ENCODE peak calls at places on chromosome 12, in five cellular contexts. F is H9, L is mesenchymal stem cell, S is H1, Q is trophoblast cell. A is an unnamed sample.

GRCh38 chr12:111747333-111747732 is 19.4 kb upstream of the ALDH2 start:
- DNase-seq in F (no peak), L (no peak), S (no peak), Q (no peak), A (no peak)

GRCh38 chr12:50224026-50224692 is 57.0 kb upstream of the CERS5 start:
- DNase-seq in F (peak; percentile 49), L (peak; percentile 69), S (no peak), Q (peak; percentile 85), A (no peak)

GRCh38 chr12:34033628-34034296 is 11.5 kb downstream of the ALG10 start:
- DNase-seq in F (no peak), L (peak; percentile 40), S (no peak), Q (no peak), A (no peak)

GRCh38 chr12:79525357-79525756 is 165.4 kb downstream of the PAWR start:
- DNase-seq in F (no peak), L (no peak), S (no peak), Q (no peak), A (no peak)

GRCh38 chr12:121933522-121934317 is 15.3 kb downstream of the CFAP251 start:
- DNase-seq in F (peak; percentile 87), L (peak; percentile 77), S (peak; percentile 39), Q (no peak), A (no peak)

GRCh38 chr12:55829967-55830600 is 697 bp upstream of the DNAJC14 start:
- DNase-seq in F (peak; percentile 70), L (no peak), S (no peak), Q (no peak), A (no peak)

GRCh38 chr12:84198294-84198946 is 714.2 kb downstream of the SLC6A15 start:
- DNase-seq in F (no peak), L (no peak), S (no peak), Q (no peak), A (no peak)

GRCh38 chr12:84585996-84586395 is 326.6 kb downstream of the SLC6A15 start:
- DNase-seq in F (no peak), L (no peak), S (no peak), Q (no peak), A (no peak)

GRCh38 chr12:116595186-116595585 is 36.0 kb downstream of the MAP1LC3B2 start:
- DNase-seq in F (no peak), L (no peak), S (no peak), Q (no peak), A (no peak)

GRCh38 chr12:116381744-116382455 is 104.4 kb upstream of the MED13L start:
- DNase-seq in F (peak; percentile 73), L (peak; percentile 95), S (peak; percentile 66), Q (peak; percentile 41), A (peak; percentile 82)

GRCh38 chr12:70994217-70994788 is 73.8 kb upstream of the PTPRR start:
- DNase-seq in F (no peak), L (peak; percentile 33), S (no peak), Q (no peak), A (no peak)

GRCh38 chr12:91422107-91422506 is 239.5 kb upstream of the DCN start:
- DNase-seq in F (no peak), L (no peak), S (no peak), Q (no peak), A (no peak)

GRCh38 chr12:40058721-40059190 is 47.1 kb downstream of the SLC2A13 start:
- DNase-seq in F (no peak), L (peak; percentile 15), S (no peak), Q (peak; percentile 8), A (no peak)

GRCh38 chr12:113198286-113198685 is 12.8 kb downstream of the RITA1 start:
- DNase-seq in F (no peak), L (no peak), S (no peak), Q (no peak), A (no peak)

GRCh38 chr12:105659355-105660075 is 329.0 kb downstream of the C12orf75 start:
- DNase-seq in F (no peak), L (no peak), S (no peak), Q (no peak), A (no peak)

GRCh38 chr12:106303202-106303820 is 778 bp downstream of the TCP11L2 start:
- DNase-seq in F (peak; percentile 89), L (peak; percentile 85), S (no peak), Q (peak; percentile 59), A (peak; percentile 84)

GRCh38 chr12:9741726-9742125 is 8.8 kb upstream of the CLECL1 start:
- DNase-seq in F (no peak), L (no peak), S (no peak), Q (no peak), A (no peak)

GRCh38 chr12:62533087-62533754 is 66.6 kb downstream of the MON2 start:
- DNase-seq in F (no peak), L (no peak), S (no peak), Q (no peak), A (no peak)

GRCh38 chr12:89731614-89732013 is 23.0 kb upstream of the ATP2B1 start:
- DNase-seq in F (no peak), L (peak; percentile 81), S (no peak), Q (no peak), A (no peak)

GRCh38 chr12:3622021-3622731 is 130.7 kb downstream of the CRACR2A start:
- DNase-seq in F (no peak), L (no peak), S (no peak), Q (peak; percentile 80), A (no peak)

GRCh38 chr12:51726931-51727330 is 121.6 kb downstream of the FIGNL2 start:
- DNase-seq in F (no peak), L (no peak), S (no peak), Q (no peak), A (no peak)

GRCh38 chr12:54538136-54538700 is 11.2 kb upstream of the PDE1B start:
- DNase-seq in F (no peak), L (no peak), S (no peak), Q (no peak), A (no peak)

GRCh38 chr12:90262261-90262660 is 553.6 kb upstream of the ATP2B1 start:
- DNase-seq in F (no peak), L (peak; percentile 32), S (no peak), Q (no peak), A (no peak)

GRCh38 chr12:2892246-2892645 is 1.6 kb downstream of the TULP3 start:
- DNase-seq in F (no peak), L (no peak), S (no peak), Q (no peak), A (no peak)

GRCh38 chr12:15528666-15529065 is 206.4 kb downstream of the PTPRO start:
- DNase-seq in F (no peak), L (no peak), S (no peak), Q (no peak), A (no peak)

GRCh38 chr12:99043319-99043914 is 398.3 kb downstream of the APAF1 start:
- DNase-seq in F (peak; percentile 71), L (peak; percentile 50), S (peak; percentile 47), Q (peak; percentile 57), A (peak; percentile 71)

GRCh38 chr12:108482717-108483212 is 32.3 kb upstream of the FICD start:
- DNase-seq in F (no peak), L (no peak), S (no peak), Q (no peak), A (no peak)

GRCh38 chr12:46449161-46449715 is 76.7 kb upstream of the SLC38A2 start:
- DNase-seq in F (no peak), L (no peak), S (no peak), Q (no peak), A (no peak)

GRCh38 chr12:111268738-111269572 is 99.9 kb downstream of the PHETA1 start:
- DNase-seq in F (peak; percentile 68), L (no peak), S (no peak), Q (no peak), A (no peak)

GRCh38 chr12:779745-780734 is 27.7 kb downstream of the WNK1 start:
- DNase-seq in F (no peak), L (peak; percentile 80), S (no peak), Q (no peak), A (no peak)

DNA sequence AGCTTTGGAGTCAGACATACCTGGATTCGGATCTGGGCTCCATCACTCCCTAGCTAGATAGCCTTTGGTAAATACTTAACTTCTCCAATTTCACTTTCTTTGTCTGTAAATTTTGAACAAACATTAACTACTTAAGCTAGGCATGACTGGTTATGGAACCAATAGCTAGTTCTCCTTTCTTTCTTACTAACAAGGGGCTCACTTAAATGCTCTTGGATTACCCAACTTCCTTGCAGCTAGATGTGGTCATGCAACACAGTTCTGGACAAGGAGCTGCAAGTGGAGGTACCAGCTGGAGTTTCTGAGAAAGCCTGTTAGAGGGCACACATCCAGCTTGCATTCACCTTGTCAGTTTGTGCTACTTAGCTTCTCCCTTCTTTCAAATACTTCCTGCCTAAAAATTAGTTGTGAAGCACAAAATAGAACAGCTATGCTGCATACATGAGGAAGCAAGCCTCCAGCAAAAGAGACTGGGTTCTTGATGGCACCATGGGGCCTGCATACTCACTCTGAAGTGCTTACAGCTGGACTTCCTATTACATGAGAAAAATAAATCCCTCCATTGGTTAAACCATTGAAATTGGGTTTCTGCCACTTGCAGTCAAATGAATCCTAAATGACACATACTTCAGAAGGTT is 210.1 kb upstream of the EEA1 start:
- DNase-seq in F (no peak), L (no peak), S (no peak), Q (no peak), A (no peak)
- H3K18ac ChIP-seq in F (no peak overlapping the region), L (no peak overlapping the region), S (no peak overlapping the region), Q (no peak overlapping the region), A (no peak overlapping the region)

GRCh38 chr12:132278421-132279183 is 50.8 kb downstream of the GALNT9 start:
- DNase-seq in F (no peak), L (no peak), S (no peak), Q (no peak), A (no peak)
- H2BK12ac ChIP-seq in F (no peak overlapping the region), L (no peak overlapping the region), S (no peak overlapping the region), Q (no peak overlapping the region), A (peak overlapping the region; percentile 91)

GRCh38 chr12:76422154-76422877 is 74.1 kb upstream of the BBS10 start:
- DNase-seq in F (no peak), L (no peak), S (no peak), Q (no peak), A (no peak)
- H3K23ac ChIP-seq in F (no peak overlapping the region), L (no peak overlapping the region), S (no peak overlapping the region), Q (no peak overlapping the region), A (no peak overlapping the region)

DNA sequence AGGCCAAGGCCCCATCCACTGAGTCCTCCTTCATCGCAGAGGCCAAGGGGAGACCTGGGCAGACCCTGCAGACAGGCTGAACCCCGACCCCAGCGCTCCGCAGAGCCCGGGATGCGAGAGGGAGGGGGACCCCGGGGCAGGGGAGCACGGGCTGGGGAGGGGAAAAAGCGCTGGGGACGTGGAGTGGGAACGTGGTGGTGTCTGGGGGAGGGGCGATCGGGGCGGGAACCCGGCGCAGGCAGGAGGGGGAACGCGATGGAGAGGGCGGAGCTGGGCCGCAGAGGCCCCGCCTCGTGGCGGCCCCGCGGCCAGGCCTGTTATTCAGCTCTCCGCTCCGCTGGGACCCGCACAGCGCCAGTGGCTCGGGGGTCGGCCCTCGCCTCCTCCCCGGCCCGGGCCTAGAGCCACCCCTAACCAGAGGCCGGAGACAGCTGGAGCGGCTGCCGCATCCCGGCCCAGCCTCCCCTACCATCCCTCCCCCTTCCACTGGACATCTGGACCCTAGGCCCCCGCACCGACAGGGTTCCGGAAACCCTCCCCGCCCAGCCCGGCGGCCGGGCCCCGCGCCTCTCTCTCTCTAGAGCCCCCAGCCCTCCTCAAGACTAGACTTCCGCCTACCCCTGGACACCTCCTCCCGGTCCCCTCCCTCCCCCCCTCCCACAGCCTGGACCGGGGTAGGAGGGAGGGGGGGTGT is at the start of gene ARHGEF25:
- DNase-seq in F (peak; percentile 81), L (peak; percentile 57), S (no peak), Q (no peak), A (peak; percentile 70)
- H3K18ac ChIP-seq in F (no peak within 1 kb of the TSS), L (peak within 1 kb of the TSS; percentile 94), S (peak within 1 kb of the TSS; percentile 60), Q (peak within 1 kb of the TSS; percentile 43), A (peak within 1 kb of the TSS; percentile 94)